ENCODE peak calls at places on chromosomes 12 and 14, in seven cellular contexts. One of them, this sample, is unnamed.

GRCh38 chr12:57280234-57281062 is 29.5 kb upstream of the STAC3 start:
- DNase-seq in A549: peak; percentile 89
- DNase-seq in lower lobe of right lung: no peak
- DNase-seq in foreskin fibroblast: peak; percentile 95
- DNase-seq in upper lobe of right lung: no peak
- DNase-seq in transverse colon: peak; percentile 73
- DNase-seq in uterus: peak; percentile 66
- DNase-seq in this sample: no peak

GRCh38 chr14:91265404-91265803 is 20.9 kb upstream of the GPR68 start:
- DNase-seq in A549: no peak
- DNase-seq in lower lobe of right lung: peak; percentile 10
- DNase-seq in foreskin fibroblast: no peak
- DNase-seq in upper lobe of right lung: no peak
- DNase-seq in transverse colon: no peak
- DNase-seq in uterus: no peak
- DNase-seq in this sample: no peak

GRCh38 chr12:128268348-128268725 is 1.4 kb downstream of the TMEM132C start:
- DNase-seq in A549: no peak
- DNase-seq in lower lobe of right lung: no peak
- DNase-seq in foreskin fibroblast: no peak
- DNase-seq in upper lobe of right lung: no peak
- DNase-seq in transverse colon: no peak
- DNase-seq in uterus: no peak
- DNase-seq in this sample: no peak

GRCh38 chr14:79809849-79810612 is 401.3 kb downstream of the DIO2 start:
- DNase-seq in A549: peak; percentile 55
- DNase-seq in lower lobe of right lung: no peak
- DNase-seq in foreskin fibroblast: no peak
- DNase-seq in upper lobe of right lung: no peak
- DNase-seq in transverse colon: peak; percentile 11
- DNase-seq in uterus: no peak
- DNase-seq in this sample: no peak

GRCh38 chr14:33742166-33742565 is 208.7 kb downstream of the EGLN3 start:
- DNase-seq in A549: no peak
- DNase-seq in lower lobe of right lung: no peak
- DNase-seq in foreskin fibroblast: no peak
- DNase-seq in upper lobe of right lung: no peak
- DNase-seq in transverse colon: no peak
- DNase-seq in uterus: no peak
- DNase-seq in this sample: no peak

GRCh38 chr12:124286414-124286813 is 8.5 kb upstream of the RFLNA start:
- DNase-seq in A549: no peak
- DNase-seq in lower lobe of right lung: no peak
- DNase-seq in foreskin fibroblast: no peak
- DNase-seq in upper lobe of right lung: no peak
- DNase-seq in transverse colon: peak; percentile 39
- DNase-seq in uterus: no peak
- DNase-seq in this sample: peak; percentile 34

GRCh38 chr12:62799126-62799736 is 135.7 kb downstream of the PPM1H start:
- DNase-seq in A549: peak; percentile 83
- DNase-seq in lower lobe of right lung: no peak
- DNase-seq in foreskin fibroblast: peak; percentile 53
- DNase-seq in upper lobe of right lung: no peak
- DNase-seq in transverse colon: peak; percentile 42
- DNase-seq in uterus: peak; percentile 62
- DNase-seq in this sample: no peak

GRCh38 chr14:32259368-32260013 is 56.4 kb upstream of the RNU6-8 start:
- DNase-seq in A549: peak; percentile 41
- DNase-seq in lower lobe of right lung: no peak
- DNase-seq in foreskin fibroblast: peak; percentile 18
- DNase-seq in upper lobe of right lung: no peak
- DNase-seq in transverse colon: no peak
- DNase-seq in uterus: no peak
- DNase-seq in this sample: no peak

GRCh38 chr12:52833922-52834726 is at the start of gene KRT79:
- DNase-seq in A549: no peak
- DNase-seq in lower lobe of right lung: no peak
- DNase-seq in foreskin fibroblast: no peak
- DNase-seq in upper lobe of right lung: peak; percentile 52
- DNase-seq in transverse colon: no peak
- DNase-seq in uterus: no peak
- DNase-seq in this sample: peak; percentile 77

GRCh38 chr12:100877776-100878175 is 83.2 kb downstream of the ANO4 start:
- DNase-seq in A549: no peak
- DNase-seq in lower lobe of right lung: no peak
- DNase-seq in foreskin fibroblast: no peak
- DNase-seq in upper lobe of right lung: no peak
- DNase-seq in transverse colon: no peak
- DNase-seq in uterus: no peak
- DNase-seq in this sample: no peak

GRCh38 chr14:31411218-31411727 is 9.1 kb downstream of the HEATR5A start:
- DNase-seq in A549: no peak
- DNase-seq in lower lobe of right lung: no peak
- DNase-seq in foreskin fibroblast: no peak
- DNase-seq in upper lobe of right lung: no peak
- DNase-seq in transverse colon: no peak
- DNase-seq in uterus: no peak
- DNase-seq in this sample: no peak

GRCh38 chr12:9405861-9406563 is 197.8 kb upstream of the PZP start:
- DNase-seq in A549: no peak
- DNase-seq in lower lobe of right lung: no peak
- DNase-seq in foreskin fibroblast: no peak
- DNase-seq in upper lobe of right lung: no peak
- DNase-seq in transverse colon: no peak
- DNase-seq in uterus: no peak
- DNase-seq in this sample: no peak

GRCh38 chr14:22190411-22191191 is 398.4 kb downstream of the DAD1 start:
- DNase-seq in A549: no peak
- DNase-seq in lower lobe of right lung: no peak
- DNase-seq in foreskin fibroblast: no peak
- DNase-seq in upper lobe of right lung: no peak
- DNase-seq in transverse colon: no peak
- DNase-seq in uterus: no peak
- DNase-seq in this sample: no peak

GRCh38 chr14:58272589-58273372 is 25.6 kb upstream of the ARID4A start:
- DNase-seq in A549: peak; percentile 75
- DNase-seq in lower lobe of right lung: no peak
- DNase-seq in foreskin fibroblast: no peak
- DNase-seq in upper lobe of right lung: no peak
- DNase-seq in transverse colon: no peak
- DNase-seq in uterus: no peak
- DNase-seq in this sample: no peak

GRCh38 chr12:623172-623864 is 39.9 kb downstream of the NINJ2 start:
- DNase-seq in A549: no peak
- DNase-seq in lower lobe of right lung: no peak
- DNase-seq in foreskin fibroblast: no peak
- DNase-seq in upper lobe of right lung: no peak
- DNase-seq in transverse colon: no peak
- DNase-seq in uterus: no peak
- DNase-seq in this sample: no peak

GRCh38 chr12:131103614-131104463 is 150.1 kb downstream of the ADGRD1 start:
- DNase-seq in A549: no peak
- DNase-seq in lower lobe of right lung: no peak
- DNase-seq in foreskin fibroblast: no peak
- DNase-seq in upper lobe of right lung: peak; percentile 52
- DNase-seq in transverse colon: no peak
- DNase-seq in uterus: peak; percentile 11
- DNase-seq in this sample: peak; percentile 79

GRCh38 chr12:19444097-19444496 is 4.8 kb downstream of the AEBP2 start:
- DNase-seq in A549: no peak
- DNase-seq in lower lobe of right lung: no peak
- DNase-seq in foreskin fibroblast: no peak
- DNase-seq in upper lobe of right lung: no peak
- DNase-seq in transverse colon: no peak
- DNase-seq in uterus: no peak
- DNase-seq in this sample: no peak

GRCh38 chr14:81412779-81413178 is 12.7 kb upstream of the STON2 start:
- DNase-seq in A549: no peak
- DNase-seq in lower lobe of right lung: no peak
- DNase-seq in foreskin fibroblast: no peak
- DNase-seq in upper lobe of right lung: no peak
- DNase-seq in transverse colon: no peak
- DNase-seq in uterus: no peak
- DNase-seq in this sample: no peak

GRCh38 chr12:48572326-48572725 is 2.5 kb upstream of the LALBA start:
- DNase-seq in A549: no peak
- DNase-seq in lower lobe of right lung: no peak
- DNase-seq in foreskin fibroblast: no peak
- DNase-seq in upper lobe of right lung: no peak
- DNase-seq in transverse colon: no peak
- DNase-seq in uterus: no peak
- DNase-seq in this sample: no peak

GRCh38 chr14:68399971-68400370 is 392.9 kb downstream of the ZFP36L1 start:
- DNase-seq in A549: no peak
- DNase-seq in lower lobe of right lung: no peak
- DNase-seq in foreskin fibroblast: no peak
- DNase-seq in upper lobe of right lung: no peak
- DNase-seq in transverse colon: no peak
- DNase-seq in uterus: no peak
- DNase-seq in this sample: no peak

GRCh38 chr14:94681300-94682060 is 69.3 kb downstream of the SERPINA3 start:
- DNase-seq in A549: peak; percentile 78
- DNase-seq in lower lobe of right lung: no peak
- DNase-seq in foreskin fibroblast: peak; percentile 20
- DNase-seq in upper lobe of right lung: peak; percentile 56
- DNase-seq in transverse colon: peak; percentile 15
- DNase-seq in uterus: no peak
- DNase-seq in this sample: no peak

GRCh38 chr12:131131808-131132117 is 178.1 kb downstream of the ADGRD1 start:
- DNase-seq in A549: no peak
- DNase-seq in lower lobe of right lung: no peak
- DNase-seq in foreskin fibroblast: no peak
- DNase-seq in upper lobe of right lung: no peak
- DNase-seq in transverse colon: no peak
- DNase-seq in uterus: no peak
- DNase-seq in this sample: no peak

GRCh38 chr12:106774808-106775524 is 484 bp downstream of the RIC8B start:
- DNase-seq in A549: no peak
- DNase-seq in lower lobe of right lung: no peak
- DNase-seq in foreskin fibroblast: no peak
- DNase-seq in upper lobe of right lung: no peak
- DNase-seq in transverse colon: no peak
- DNase-seq in uterus: no peak
- DNase-seq in this sample: no peak

GRCh38 chr12:92551853-92552397 is 150.9 kb upstream of the PLEKHG7 start:
- DNase-seq in A549: peak; percentile 55
- DNase-seq in lower lobe of right lung: no peak
- DNase-seq in foreskin fibroblast: peak; percentile 54
- DNase-seq in upper lobe of right lung: no peak
- DNase-seq in transverse colon: no peak
- DNase-seq in uterus: no peak
- DNase-seq in this sample: no peak

GRCh38 chr12:71216725-71217579 is 59.2 kb upstream of the TSPAN8 start:
- DNase-seq in A549: peak; percentile 45
- DNase-seq in lower lobe of right lung: no peak
- DNase-seq in foreskin fibroblast: peak; percentile 7
- DNase-seq in upper lobe of right lung: no peak
- DNase-seq in transverse colon: peak; percentile 68
- DNase-seq in uterus: no peak
- DNase-seq in this sample: no peak
- TF ChIP-seq CTCF in A549: peak; percentile 35
- TF ChIP-seq CTCF in lower lobe of right lung: peak; percentile 57
- TF ChIP-seq CTCF in foreskin fibroblast: peak; percentile 7
- TF ChIP-seq CTCF in upper lobe of right lung: peak; percentile 54
- TF ChIP-seq CTCF in transverse colon: peak; percentile 50
- TF ChIP-seq CTCF in uterus: no peak
- TF ChIP-seq CTCF in this sample: peak; percentile 89

DNA sequence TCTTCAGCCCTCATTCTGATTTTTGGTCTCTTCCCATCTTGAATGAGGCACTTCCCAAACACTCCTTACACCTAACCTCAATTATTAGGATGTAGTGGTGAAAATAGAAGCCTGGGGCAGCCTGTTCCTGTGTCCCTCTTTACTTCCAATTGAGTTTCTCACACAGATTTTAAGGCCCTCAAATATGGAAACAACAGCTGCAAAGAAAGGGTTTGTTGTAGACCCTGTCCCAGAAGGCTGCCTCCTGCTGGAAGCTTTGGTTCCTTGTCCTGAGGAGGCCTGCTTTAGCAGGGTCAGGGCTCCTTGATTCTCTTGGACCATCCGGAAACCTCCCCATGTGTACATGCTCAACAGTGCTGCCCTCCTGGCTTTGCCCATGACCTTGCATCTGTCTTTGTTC is 101.3 kb downstream of the TGFB3 start:
- DNase-seq in A549: no peak
- DNase-seq in lower lobe of right lung: no peak
- DNase-seq in foreskin fibroblast: no peak
- DNase-seq in upper lobe of right lung: no peak
- DNase-seq in transverse colon: no peak
- DNase-seq in uterus: no peak
- DNase-seq in this sample: no peak
- TF ChIP-seq CTCF in A549: no peak
- TF ChIP-seq CTCF in lower lobe of right lung: peak; percentile 6
- TF ChIP-seq CTCF in foreskin fibroblast: no peak
- TF ChIP-seq CTCF in upper lobe of right lung: no peak
- TF ChIP-seq CTCF in transverse colon: no peak
- TF ChIP-seq CTCF in uterus: no peak
- TF ChIP-seq CTCF in this sample: peak; percentile 23

DNA sequence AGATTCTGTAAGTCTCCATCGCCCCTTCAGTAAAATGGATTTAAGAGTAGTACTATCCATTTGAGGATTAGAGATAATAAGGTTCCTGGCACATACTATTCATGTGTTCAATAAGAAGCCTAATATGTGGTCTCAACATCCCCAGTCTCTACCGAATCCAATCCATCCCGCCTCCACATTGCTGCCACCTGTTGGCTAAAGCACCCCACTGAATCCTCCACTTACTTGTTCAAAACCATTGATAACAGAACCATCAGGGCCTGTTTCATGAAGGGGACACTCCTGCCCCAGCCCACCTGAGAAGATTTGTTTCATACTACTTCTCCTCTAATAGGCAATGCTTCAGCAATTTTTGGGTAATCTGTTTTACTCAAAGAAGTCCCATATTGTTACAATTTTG is 147.5 kb downstream of the SLC2A13 start:
- DNase-seq in A549: peak; percentile 7
- DNase-seq in lower lobe of right lung: no peak
- DNase-seq in foreskin fibroblast: no peak
- DNase-seq in upper lobe of right lung: no peak
- DNase-seq in transverse colon: no peak
- DNase-seq in uterus: no peak
- DNase-seq in this sample: no peak
- TF ChIP-seq CTCF in A549: peak; percentile 26
- TF ChIP-seq CTCF in lower lobe of right lung: peak; percentile 15
- TF ChIP-seq CTCF in foreskin fibroblast: no peak
- TF ChIP-seq CTCF in upper lobe of right lung: peak; percentile 15
- TF ChIP-seq CTCF in transverse colon: no peak
- TF ChIP-seq CTCF in uterus: no peak
- TF ChIP-seq CTCF in this sample: peak; percentile 28

GRCh38 chr14:100904307-100905019 is 941 bp upstream of the RTL1 start:
- DNase-seq in A549: peak; percentile 34
- DNase-seq in lower lobe of right lung: peak; percentile 30
- DNase-seq in foreskin fibroblast: no peak
- DNase-seq in upper lobe of right lung: no peak
- DNase-seq in transverse colon: no peak
- DNase-seq in uterus: no peak
- DNase-seq in this sample: peak; percentile 76
- TF ChIP-seq CTCF in A549: peak; percentile 30
- TF ChIP-seq CTCF in lower lobe of right lung: no peak
- TF ChIP-seq CTCF in foreskin fibroblast: peak; percentile 12
- TF ChIP-seq CTCF in upper lobe of right lung: no peak
- TF ChIP-seq CTCF in transverse colon: no peak
- TF ChIP-seq CTCF in uterus: no peak
- TF ChIP-seq CTCF in this sample: peak; percentile 76